ENCODE peak calls at places on chromosomes 1 and 21, in six cellular contexts. L, O, R, B, T and Y are unnamed samples.

GRCh38 chr1:95118019-95118499 is 904 bp downstream of the TLCD4 start:
- DNase-seq in L (no peak), O (no peak), R (no peak), B (no peak), T (no peak), Y (no peak)

GRCh38 chr1:53594391-53595180 is 135.4 kb downstream of the DMRTB1 start:
- DNase-seq in L (no peak), O (no peak), R (no peak), B (no peak), T (no peak), Y (no peak)

GRCh38 chr1:58620259-58620658 is 43.2 kb upstream of the TACSTD2 start:
- DNase-seq in L (no peak), O (no peak), R (peak; percentile 64), B (no peak), T (no peak), Y (no peak)

GRCh38 chr1:1067284-1068076 is 6.6 kb downstream of the RNF223 start:
- DNase-seq in L (no peak), O (no peak), R (no peak), B (no peak), T (no peak), Y (no peak)

GRCh38 chr21:34926784-34927548 is 122.1 kb downstream of the RUNX1 start:
- DNase-seq in L (peak; percentile 78), O (no peak), R (no peak), B (peak; percentile 72), T (no peak), Y (no peak)

GRCh38 chr1:82391712-82392111 is 591.0 kb downstream of the ADGRL2 start:
- DNase-seq in L (no peak), O (no peak), R (no peak), B (no peak), T (no peak), Y (no peak)

GRCh38 chr1:210633636-210634035 is 304.9 kb downstream of the HHAT start:
- DNase-seq in L (no peak), O (no peak), R (no peak), B (no peak), T (no peak), Y (no peak)

GRCh38 chr1:234827656-234828055 is 217.7 kb upstream of the IRF2BP2 start:
- DNase-seq in L (no peak), O (no peak), R (no peak), B (no peak), T (no peak), Y (no peak)

GRCh38 chr1:197184190-197184589 is 37.7 kb upstream of the ASPM start:
- DNase-seq in L (no peak), O (no peak), R (no peak), B (peak; percentile 43), T (no peak), Y (no peak)

GRCh38 chr21:45420623-45421041 is 15.7 kb downstream of the COL18A1 start:
- DNase-seq in L (no peak), O (peak; percentile 93), R (no peak), B (no peak), T (peak; percentile 57), Y (no peak)

GRCh38 chr1:191693797-191694196 is 464.5 kb upstream of the RGS18 start:
- DNase-seq in L (no peak), O (no peak), R (no peak), B (no peak), T (no peak), Y (no peak)

GRCh38 chr1:68372487-68372886 is 77.3 kb downstream of the RPE65 start:
- DNase-seq in L (no peak), O (no peak), R (no peak), B (no peak), T (no peak), Y (no peak)

GRCh38 chr21:34261841-34262832 is 101.7 kb upstream of the KCNE2 start:
- DNase-seq in L (no peak), O (no peak), R (no peak), B (no peak), T (no peak), Y (no peak)

GRCh38 chr1:52059326-52059725 is 3.2 kb downstream of the BTF3L4 start:
- DNase-seq in L (no peak), O (no peak), R (no peak), B (peak; percentile 70), T (no peak), Y (no peak)
- H3K4me3 ChIP-seq in L (no peak overlapping the region), O (no peak overlapping the region), R (no peak overlapping the region), B (no peak overlapping the region), T (no peak overlapping the region), Y (no peak overlapping the region)

GRCh38 chr1:187817782-187818181 is 989.0 kb downstream of the PLA2G4A start:
- DNase-seq in L (no peak), O (no peak), R (no peak), B (no peak), T (peak; percentile 48), Y (no peak)
- TF ChIP-seq CTCF in L (no peak), O (no peak), R (no peak), B (peak; percentile 6), T (peak; percentile 34), Y (peak; percentile 2)

DNA sequence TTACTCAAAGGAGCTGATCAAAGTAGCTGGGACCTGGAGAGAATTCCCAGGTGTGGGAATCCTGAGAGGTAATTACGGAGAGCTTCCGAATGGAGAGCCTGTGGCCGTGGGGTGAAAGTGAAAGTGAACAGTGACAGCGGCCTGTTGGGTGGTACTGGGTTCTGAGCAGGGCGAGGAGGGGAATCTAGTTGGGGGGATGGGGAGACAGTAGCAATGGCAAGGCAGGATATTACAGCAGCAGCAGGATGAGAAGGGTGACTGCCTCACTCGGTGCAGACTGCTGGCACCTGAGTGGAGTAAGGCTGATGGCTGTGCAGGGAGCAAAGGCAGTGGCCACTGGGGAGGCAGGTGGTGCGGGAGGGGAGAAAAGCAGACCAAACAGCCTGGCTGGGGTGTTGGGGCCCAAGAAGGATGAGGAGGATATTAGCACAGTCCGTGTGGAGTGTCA is 70.3 kb upstream of the PRDX6 start:
- DNase-seq in L (peak; percentile 65), O (no peak), R (no peak), B (no peak), T (no peak), Y (no peak)
- H3K4me3 ChIP-seq in L (peak overlapping the region; percentile 45), O (peak overlapping the region; percentile 38), R (no peak overlapping the region), B (no peak overlapping the region), T (no peak overlapping the region), Y (no peak overlapping the region)

GRCh38 chr21:26977741-26978140 is 10.9 kb upstream of the ADAMTS5 start:
- DNase-seq in L (no peak), O (no peak), R (no peak), B (no peak), T (no peak), Y (no peak)
- TF ChIP-seq CTCF in L (no peak), O (no peak), R (no peak), B (no peak), T (no peak), Y (no peak)

GRCh38 chr1:145992958-145993617 is 3.3 kb downstream of the TXNIP start:
- DNase-seq in L (no peak), O (no peak), R (no peak), B (no peak), T (no peak), Y (no peak)
- H3K4me3 ChIP-seq in L (peak overlapping the region; percentile 72), O (peak overlapping the region; percentile 97), R (peak overlapping the region; percentile 85), B (peak overlapping the region; percentile 93), T (peak overlapping the region; percentile 83), Y (peak overlapping the region; percentile 93)

GRCh38 chr1:6581561-6582305 is 1.9 kb downstream of the ZBTB48 start:
- DNase-seq in L (no peak), O (no peak), R (no peak), B (no peak), T (no peak), Y (no peak)

GRCh38 chr1:6580119-6580587 is 359 bp downstream of the ZBTB48 start:
- DNase-seq in L (no peak), O (no peak), R (no peak), B (peak; percentile 25), T (no peak), Y (no peak)

GRCh38 chr1:6579374-6580118 is at the start of gene ZBTB48:
- DNase-seq in L (peak; percentile 100), O (peak; percentile 99), R (peak; percentile 99), B (peak; percentile 98), T (peak; percentile 100), Y (peak; percentile 87)

GRCh38 chr1:6582370-6582769 is 2.6 kb downstream of the ZBTB48 start:
- DNase-seq in L (peak; percentile 92), O (no peak), R (no peak), B (no peak), T (peak; percentile 85), Y (no peak)

DNA sequence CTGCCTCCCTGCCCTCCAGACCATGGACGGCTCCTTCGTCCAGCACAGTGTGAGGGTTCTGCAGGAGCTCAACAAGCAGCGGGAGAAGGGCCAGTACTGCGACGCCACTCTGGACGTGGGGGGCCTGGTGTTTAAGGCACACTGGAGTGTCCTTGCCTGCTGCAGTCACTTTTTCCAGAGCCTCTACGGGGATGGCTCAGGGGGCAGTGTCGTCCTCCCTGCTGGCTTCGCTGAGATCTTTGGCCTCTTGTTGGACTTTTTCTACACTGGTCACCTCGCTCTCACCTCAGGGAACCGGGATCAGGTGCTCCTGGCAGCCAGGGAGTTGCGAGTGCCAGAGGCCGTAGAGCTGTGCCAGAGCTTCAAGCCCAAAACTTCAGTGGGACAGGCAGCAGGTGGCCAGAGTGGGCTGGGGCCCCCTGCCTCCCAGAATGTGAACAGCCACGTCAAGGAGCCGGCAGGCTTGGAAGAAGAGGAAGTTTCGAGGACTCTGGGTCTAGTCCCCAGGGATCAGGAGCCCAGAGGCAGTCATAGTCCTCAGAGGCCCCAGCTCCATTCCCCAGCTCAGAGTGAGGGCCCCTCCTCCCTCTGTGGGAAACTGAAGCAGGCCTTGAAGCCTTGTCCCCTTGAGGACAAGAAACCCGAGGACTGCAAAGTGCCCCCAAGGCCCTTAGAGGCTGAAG is 935 bp downstream of the ZBTB48 start:
- DNase-seq in L (no peak), O (no peak), R (peak; percentile 18), B (no peak), T (peak; percentile 79), Y (no peak)
- TF ChIP-seq CTCF in L (no peak), O (no peak), R (no peak), B (peak; percentile 18), T (no peak), Y (peak; percentile 22)